ENCODE peak calls at places on chromosomes 4 and X, in eight cellular contexts. One of them, this sample, is unnamed.

GRCh38 chrX:5236096-5236495 is 992.6 kb downstream of the NLGN4X start:
- DNase-seq in PC-9: no peak
- DNase-seq in AG04450: no peak
- DNase-seq in thoracic aorta: no peak
- DNase-seq in body of pancreas: no peak
- DNase-seq in hepatocyte: peak; percentile 12
- DNase-seq in prostate gland: no peak
- DNase-seq in cardiac muscle cell: peak; percentile 47
- DNase-seq in this sample: no peak

GRCh38 chr4:139410312-139410711 is 43.6 kb upstream of the RAB33B start:
- DNase-seq in PC-9: no peak
- DNase-seq in AG04450: no peak
- DNase-seq in thoracic aorta: no peak
- DNase-seq in body of pancreas: no peak
- DNase-seq in hepatocyte: no peak
- DNase-seq in prostate gland: no peak
- DNase-seq in cardiac muscle cell: no peak
- DNase-seq in this sample: no peak

GRCh38 chr4:134154097-134154496 is 47.5 kb downstream of the PABPC4L start:
- DNase-seq in PC-9: no peak
- DNase-seq in AG04450: no peak
- DNase-seq in thoracic aorta: no peak
- DNase-seq in body of pancreas: no peak
- DNase-seq in hepatocyte: no peak
- DNase-seq in prostate gland: no peak
- DNase-seq in cardiac muscle cell: no peak
- DNase-seq in this sample: no peak

GRCh38 chr4:105631818-105632400 is 76.6 kb downstream of the INTS12 start:
- DNase-seq in PC-9: no peak
- DNase-seq in AG04450: no peak
- DNase-seq in thoracic aorta: no peak
- DNase-seq in body of pancreas: no peak
- DNase-seq in hepatocyte: no peak
- DNase-seq in prostate gland: no peak
- DNase-seq in cardiac muscle cell: no peak
- DNase-seq in this sample: no peak

GRCh38 chrX:131729295-131729694 is 185.4 kb downstream of the OR13H1 start:
- DNase-seq in PC-9: no peak
- DNase-seq in AG04450: no peak
- DNase-seq in thoracic aorta: no peak
- DNase-seq in body of pancreas: peak; percentile 93
- DNase-seq in hepatocyte: no peak
- DNase-seq in prostate gland: no peak
- DNase-seq in cardiac muscle cell: no peak
- DNase-seq in this sample: peak; percentile 90

GRCh38 chr4:174521800-174522182 is 497 bp downstream of the HPGD start:
- DNase-seq in PC-9: no peak
- DNase-seq in AG04450: no peak
- DNase-seq in thoracic aorta: no peak
- DNase-seq in body of pancreas: peak; percentile 16
- DNase-seq in hepatocyte: peak; percentile 60
- DNase-seq in prostate gland: peak; percentile 40
- DNase-seq in cardiac muscle cell: no peak
- DNase-seq in this sample: no peak

GRCh38 chr4:5409980-5410618 is 298.3 kb downstream of the EVC2 start:
- DNase-seq in PC-9: no peak
- DNase-seq in AG04450: no peak
- DNase-seq in thoracic aorta: no peak
- DNase-seq in body of pancreas: no peak
- DNase-seq in hepatocyte: no peak
- DNase-seq in prostate gland: no peak
- DNase-seq in cardiac muscle cell: peak; percentile 2
- DNase-seq in this sample: no peak

GRCh38 chrX:132463411-132463810 is 25.4 kb downstream of the MBNL3 start:
- DNase-seq in PC-9: no peak
- DNase-seq in AG04450: no peak
- DNase-seq in thoracic aorta: no peak
- DNase-seq in body of pancreas: no peak
- DNase-seq in hepatocyte: peak; percentile 14
- DNase-seq in prostate gland: no peak
- DNase-seq in cardiac muscle cell: no peak
- DNase-seq in this sample: no peak

GRCh38 chr4:7013171-7013570 is 30.0 kb upstream of the TADA2B start:
- DNase-seq in PC-9: no peak
- DNase-seq in AG04450: no peak
- DNase-seq in thoracic aorta: no peak
- DNase-seq in body of pancreas: no peak
- DNase-seq in hepatocyte: no peak
- DNase-seq in prostate gland: no peak
- DNase-seq in cardiac muscle cell: no peak
- DNase-seq in this sample: no peak

GRCh38 chr4:83108101-83108861 is 6.2 kb downstream of the PLAC8 start:
- DNase-seq in PC-9: no peak
- DNase-seq in AG04450: no peak
- DNase-seq in thoracic aorta: no peak
- DNase-seq in body of pancreas: no peak
- DNase-seq in hepatocyte: no peak
- DNase-seq in prostate gland: no peak
- DNase-seq in cardiac muscle cell: no peak
- DNase-seq in this sample: no peak

GRCh38 chr4:70914631-70915030 is 12.5 kb downstream of the MOB1B start:
- DNase-seq in PC-9: no peak
- DNase-seq in AG04450: no peak
- DNase-seq in thoracic aorta: no peak
- DNase-seq in body of pancreas: no peak
- DNase-seq in hepatocyte: no peak
- DNase-seq in prostate gland: no peak
- DNase-seq in cardiac muscle cell: no peak
- DNase-seq in this sample: no peak

GRCh38 chr4:70908993-70909556 is 6.9 kb downstream of the MOB1B start:
- DNase-seq in PC-9: no peak
- DNase-seq in AG04450: no peak
- DNase-seq in thoracic aorta: no peak
- DNase-seq in body of pancreas: no peak
- DNase-seq in hepatocyte: no peak
- DNase-seq in prostate gland: no peak
- DNase-seq in cardiac muscle cell: no peak
- DNase-seq in this sample: no peak

GRCh38 chr4:70915048-70915815 is 13.1 kb downstream of the MOB1B start:
- DNase-seq in PC-9: no peak
- DNase-seq in AG04450: no peak
- DNase-seq in thoracic aorta: no peak
- DNase-seq in body of pancreas: no peak
- DNase-seq in hepatocyte: no peak
- DNase-seq in prostate gland: no peak
- DNase-seq in cardiac muscle cell: no peak
- DNase-seq in this sample: no peak

GRCh38 chr4:70915874-70916559 is 13.8 kb downstream of the MOB1B start:
- DNase-seq in PC-9: no peak
- DNase-seq in AG04450: no peak
- DNase-seq in thoracic aorta: no peak
- DNase-seq in body of pancreas: no peak
- DNase-seq in hepatocyte: no peak
- DNase-seq in prostate gland: no peak
- DNase-seq in cardiac muscle cell: no peak
- DNase-seq in this sample: no peak

GRCh38 chr4:70913947-70914445 is 11.8 kb downstream of the MOB1B start:
- DNase-seq in PC-9: no peak
- DNase-seq in AG04450: no peak
- DNase-seq in thoracic aorta: no peak
- DNase-seq in body of pancreas: no peak
- DNase-seq in hepatocyte: no peak
- DNase-seq in prostate gland: no peak
- DNase-seq in cardiac muscle cell: no peak
- DNase-seq in this sample: no peak
- H3K4me3 ChIP-seq in PC-9: no peak overlapping the region
- H3K4me3 ChIP-seq in AG04450: no peak overlapping the region
- H3K4me3 ChIP-seq in thoracic aorta: no peak overlapping the region
- H3K4me3 ChIP-seq in body of pancreas: no peak overlapping the region
- H3K4me3 ChIP-seq in hepatocyte: no peak overlapping the region
- H3K4me3 ChIP-seq in prostate gland: no peak overlapping the region
- H3K4me3 ChIP-seq in cardiac muscle cell: no peak overlapping the region
- H3K4me3 ChIP-seq in this sample: no peak overlapping the region

GRCh38 chrX:30715976-30716375 is 62.8 kb downstream of the GK start:
- DNase-seq in PC-9: no peak
- DNase-seq in AG04450: no peak
- DNase-seq in thoracic aorta: no peak
- DNase-seq in body of pancreas: no peak
- DNase-seq in hepatocyte: no peak
- DNase-seq in prostate gland: no peak
- DNase-seq in cardiac muscle cell: no peak
- DNase-seq in this sample: no peak

GRCh38 chrX:30712214-30712613 is 59.0 kb downstream of the GK start:
- DNase-seq in PC-9: no peak
- DNase-seq in AG04450: no peak
- DNase-seq in thoracic aorta: no peak
- DNase-seq in body of pancreas: no peak
- DNase-seq in hepatocyte: no peak
- DNase-seq in prostate gland: no peak
- DNase-seq in cardiac muscle cell: no peak
- DNase-seq in this sample: no peak

GRCh38 chrX:30714138-30714537 is 60.9 kb downstream of the GK start:
- DNase-seq in PC-9: no peak
- DNase-seq in AG04450: no peak
- DNase-seq in thoracic aorta: no peak
- DNase-seq in body of pancreas: no peak
- DNase-seq in hepatocyte: no peak
- DNase-seq in prostate gland: no peak
- DNase-seq in cardiac muscle cell: no peak
- DNase-seq in this sample: no peak

GRCh38 chrX:30713061-30713525 is 59.9 kb downstream of the GK start:
- DNase-seq in PC-9: no peak
- DNase-seq in AG04450: peak; percentile 10
- DNase-seq in thoracic aorta: no peak
- DNase-seq in body of pancreas: peak; percentile 49
- DNase-seq in hepatocyte: peak; percentile 71
- DNase-seq in prostate gland: peak; percentile 41
- DNase-seq in cardiac muscle cell: peak; percentile 75
- DNase-seq in this sample: no peak
- TF ChIP-seq CTCF in PC-9: peak; percentile 70
- TF ChIP-seq CTCF in AG04450: peak; percentile 71
- TF ChIP-seq CTCF in thoracic aorta: peak; percentile 32
- TF ChIP-seq CTCF in body of pancreas: peak; percentile 53
- TF ChIP-seq CTCF in hepatocyte: peak; percentile 56
- TF ChIP-seq CTCF in prostate gland: peak; percentile 16
- TF ChIP-seq CTCF in cardiac muscle cell: peak; percentile 72
- TF ChIP-seq CTCF in this sample: no peak

GRCh38 chrX:71144651-71145050 is at the start of gene NLGN3:
- DNase-seq in PC-9: no peak
- DNase-seq in AG04450: no peak
- DNase-seq in thoracic aorta: no peak
- DNase-seq in body of pancreas: no peak
- DNase-seq in hepatocyte: no peak
- DNase-seq in prostate gland: no peak
- DNase-seq in cardiac muscle cell: peak; percentile 11
- DNase-seq in this sample: no peak
- H3K9me3 ChIP-seq in PC-9: no peaks in the 10 kb centered on the region
- H3K9me3 ChIP-seq in AG04450: no peaks in the 10 kb centered on the region
- H3K9me3 ChIP-seq in thoracic aorta: no peaks in the 10 kb centered on the region
- H3K9me3 ChIP-seq in body of pancreas: no peaks in the 10 kb centered on the region
- H3K9me3 ChIP-seq in hepatocyte: no peaks in the 10 kb centered on the region
- H3K9me3 ChIP-seq in prostate gland: no peaks in the 10 kb centered on the region
- H3K9me3 ChIP-seq in cardiac muscle cell: no peaks in the 10 kb centered on the region
- H3K9me3 ChIP-seq in this sample: no peaks in the 10 kb centered on the region

DNA sequence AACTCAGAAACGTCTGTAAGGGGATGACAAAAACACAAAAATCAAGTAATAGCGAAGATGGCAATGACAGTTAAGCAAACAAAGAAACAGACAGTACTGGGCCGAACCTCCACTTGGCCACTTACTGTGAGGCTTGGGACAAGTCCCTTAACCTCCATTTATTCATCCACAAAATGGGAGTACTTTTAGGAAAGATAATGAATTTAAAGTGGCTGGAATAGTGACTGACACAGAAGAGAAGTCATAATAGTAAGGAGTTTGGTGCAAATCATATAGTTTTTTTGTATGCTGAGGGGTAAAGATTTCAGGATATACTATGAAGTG is 1.4 kb upstream of the TLR6 start:
- DNase-seq in PC-9: no peak
- DNase-seq in AG04450: no peak
- DNase-seq in thoracic aorta: no peak
- DNase-seq in body of pancreas: no peak
- DNase-seq in hepatocyte: no peak
- DNase-seq in prostate gland: no peak
- DNase-seq in cardiac muscle cell: no peak
- DNase-seq in this sample: no peak
- H3K4me3 ChIP-seq in PC-9: no peak overlapping the region
- H3K4me3 ChIP-seq in AG04450: no peak overlapping the region
- H3K4me3 ChIP-seq in thoracic aorta: no peak overlapping the region
- H3K4me3 ChIP-seq in body of pancreas: no peak overlapping the region
- H3K4me3 ChIP-seq in hepatocyte: no peak overlapping the region
- H3K4me3 ChIP-seq in prostate gland: no peak overlapping the region
- H3K4me3 ChIP-seq in cardiac muscle cell: no peak overlapping the region
- H3K4me3 ChIP-seq in this sample: no peak overlapping the region